ENCODE peak calls at places on chromosomes 7 and 10, in seven cellular contexts. C is stimulated activated CD8-positive, alpha-beta memory T cell treated with anti-CD3 and anti-CD28 coated beads, Interleukin-15, amount 100 ng/mL, for 24 hours; Q is cardiac fibroblast; I is central memory CD8-positive, alpha-beta T cell; M is activated effector memory CD4-positive, alpha-beta T cell treated with anti-CD3 and anti-CD28 coated beads, Interleukin-2, amount 50 U/mL, for 16 hours; P is retina; H is globus pallidus. K is an unnamed sample.

GRCh38 chr7:103715376-103716110 is 269.5 kb upstream of the SLC26A5 start:
- DNase-seq in C (no peak), Q (no peak), I (no peak), M (no peak), P (peak; percentile 65), H (no peak), K (no peak)

GRCh38 chr7:100897111-100897608 is 1.5 kb upstream of the ACHE start:
- DNase-seq in C (no peak), Q (no peak), I (no peak), M (peak; percentile 91), P (peak; percentile 87), H (no peak), K (peak; percentile 57)

GRCh38 chr10:44978570-44979280 is at the start of gene DEPP1:
- DNase-seq in C (no peak), Q (peak; percentile 90), I (no peak), M (no peak), P (peak; percentile 85), H (peak; percentile 64), K (peak; percentile 56)

GRCh38 chr10:47415520-47416304 is 31.6 kb upstream of the ZNF488 start:
- DNase-seq in C (no peak), Q (no peak), I (no peak), M (peak; percentile 38), P (no peak), H (no peak), K (no peak)

GRCh38 chr7:84697506-84697905 is 489.4 kb downstream of the SEMA3D start:
- DNase-seq in C (no peak), Q (peak; percentile 95), I (no peak), M (no peak), P (no peak), H (no peak), K (no peak)

GRCh38 chr7:2760098-2760889 is 72.3 kb downstream of the AMZ1 start:
- DNase-seq in C (no peak), Q (peak; percentile 64), I (peak; percentile 31), M (no peak), P (peak; percentile 48), H (peak; percentile 46), K (peak; percentile 74)

GRCh38 chr7:20233362-20233761 is 16.2 kb upstream of the MACC1 start:
- DNase-seq in C (no peak), Q (no peak), I (no peak), M (no peak), P (no peak), H (no peak), K (no peak)

GRCh38 chr7:234041-234711 is 41.8 kb downstream of the FAM20C start:
- DNase-seq in C (no peak), Q (peak; percentile 43), I (no peak), M (no peak), P (peak; percentile 46), H (no peak), K (no peak)

GRCh38 chr10:5611899-5612680 is 54.3 kb downstream of the ASB13 start:
- DNase-seq in C (no peak), Q (no peak), I (no peak), M (no peak), P (no peak), H (no peak), K (no peak)

GRCh38 chr7:21704362-21704761 is 161.5 kb downstream of the DNAH11 start:
- DNase-seq in C (no peak), Q (no peak), I (no peak), M (no peak), P (peak; percentile 35), H (no peak), K (no peak)

GRCh38 chr7:74725840-74726239 is 48.0 kb upstream of the NCF1 start:
- DNase-seq in C (no peak), Q (no peak), I (no peak), M (no peak), P (no peak), H (no peak), K (no peak)

GRCh38 chr7:148696787-148697186 is 1.9 kb upstream of the CUL1 start:
- DNase-seq in C (no peak), Q (no peak), I (no peak), M (no peak), P (no peak), H (no peak), K (no peak)

GRCh38 chr7:33933611-33934281 is 28.4 kb downstream of the BMPER start:
- DNase-seq in C (no peak), Q (peak; percentile 93), I (no peak), M (no peak), P (peak; percentile 25), H (no peak), K (peak; percentile 77)

GRCh38 chr7:22082553-22082885 is 136.8 kb upstream of the CDCA7L start:
- DNase-seq in C (no peak), Q (no peak), I (no peak), M (no peak), P (no peak), H (no peak), K (no peak)

GRCh38 chr7:98795741-98796493 is 73.9 kb downstream of the TMEM130 start:
- DNase-seq in C (no peak), Q (peak; percentile 32), I (no peak), M (no peak), P (no peak), H (no peak), K (no peak)

GRCh38 chr10:94546058-94546595 is 539 bp downstream of the HELLS start:
- DNase-seq in C (no peak), Q (peak; percentile 30), I (no peak), M (no peak), P (no peak), H (no peak), K (peak; percentile 24)

GRCh38 chr7:103912906-103913610 is 76.4 kb downstream of the RELN start:
- DNase-seq in C (no peak), Q (peak; percentile 4), I (no peak), M (no peak), P (no peak), H (no peak), K (no peak)

GRCh38 chr10:78349165-78349516 is 315.5 kb downstream of the RPS24 start:
- DNase-seq in C (no peak), Q (no peak), I (no peak), M (peak; percentile 46), P (no peak), H (no peak), K (no peak)

GRCh38 chr7:27156508-27156898 is at the start of gene HOXA7:
- DNase-seq in C (no peak), Q (no peak), I (no peak), M (peak; percentile 58), P (no peak), H (no peak), K (no peak)

GRCh38 chr10:42969147-42969546 is 107.7 kb upstream of the RET start:
- DNase-seq in C (no peak), Q (no peak), I (no peak), M (no peak), P (no peak), H (no peak), K (no peak)

GRCh38 chr10:97887399-97887798 is 37.8 kb downstream of the GOLGA7B start:
- DNase-seq in C (no peak), Q (no peak), I (no peak), M (no peak), P (no peak), H (no peak), K (no peak)

GRCh38 chr7:56007167-56007652 is 42.8 kb downstream of the NIPSNAP2 start:
- DNase-seq in C (no peak), Q (peak; percentile 8), I (no peak), M (no peak), P (no peak), H (no peak), K (no peak)

GRCh38 chr7:3995187-3995586 is 686.9 kb upstream of the FOXK1 start:
- DNase-seq in C (no peak), Q (no peak), I (no peak), M (no peak), P (no peak), H (no peak), K (no peak)

GRCh38 chr7:88217675-88218427 is 2.0 kb downstream of the SRI start:
- DNase-seq in C (no peak), Q (no peak), I (no peak), M (no peak), P (no peak), H (no peak), K (no peak)

GRCh38 chr10:80154978-80155695 is 22.6 kb downstream of the PLAC9 start:
- DNase-seq in C (no peak), Q (peak; percentile 94), I (no peak), M (no peak), P (no peak), H (no peak), K (no peak)

GRCh38 chr7:39910108-39910869 is 39.8 kb upstream of the CDK13 start:
- DNase-seq in C (no peak), Q (peak; percentile 58), I (no peak), M (no peak), P (no peak), H (no peak), K (no peak)

GRCh38 chr10:133454204-133454893 is 604 bp downstream of the SCART1 start:
- DNase-seq in C (no peak), Q (no peak), I (no peak), M (peak; percentile 46), P (no peak), H (no peak), K (no peak)

GRCh38 chr7:148147438-148147837 is 443.1 kb upstream of the C7orf33 start:
- DNase-seq in C (no peak), Q (no peak), I (no peak), M (no peak), P (no peak), H (no peak), K (no peak)

GRCh38 chr7:40156988-40157387 is 22.2 kb downstream of the SUGCT start:
- DNase-seq in C (no peak), Q (no peak), I (no peak), M (no peak), P (no peak), H (no peak), K (no peak)

GRCh38 chr10:2861632-2862210 is 205.6 kb upstream of the PFKP start:
- DNase-seq in C (no peak), Q (no peak), I (no peak), M (no peak), P (peak; percentile 52), H (no peak), K (no peak)